ENCODE peak calls at places on chromosome 9, in four cellular contexts. R is transverse colon, E is GM12878, F is sigmoid colon. W is an unnamed sample. For H3K36me3, the result is how much of the 10 kb centered on the place peaks cover.

GRCh38 chr9:33103381-33104110 is 27.1 kb upstream of the SMU1 start:
- DNase-seq in E (no peak), R (no peak), F (no peak), W (no peak)

GRCh38 chr9:95129651-95130291 is 187.7 kb downstream of the FANCC start:
- DNase-seq in R (no peak), E (no peak), F (peak), W (no peak)

GRCh38 chr9:99368341-99369326 is 146.6 kb downstream of the SEC61B start:
- DNase-seq in R (peak), F (peak), E (peak), W (no peak)

GRCh38 chr9:101674165-101674564 is 64.3 kb downstream of the GRIN3A start:
- DNase-seq in E (no peak), F (no peak), R (no peak), W (no peak)

GRCh38 chr9:125990793-125991220 is 243.6 kb downstream of the PBX3 start:
- DNase-seq in R (no peak), F (peak), E (no peak), W (no peak)

GRCh38 chr9:104329245-104329644 is 174.8 kb upstream of the OR13F1 start:
- DNase-seq in F (no peak), R (no peak), E (no peak), W (no peak)

GRCh38 chr9:122158202-122158601 is 1.4 kb downstream of the NDUFA8 start:
- DNase-seq in F (no peak), R (peak), E (no peak), W (no peak)

GRCh38 chr9:89915187-89915586 is 310.4 kb downstream of the GADD45G start:
- DNase-seq in F (no peak), E (no peak), R (no peak), W (no peak)

GRCh38 chr9:77648458-77649108 is 461 bp upstream of the GNA14 start:
- DNase-seq in F (peak), E (no peak), R (peak), W (peak)

GRCh38 chr9:35923598-35923926 is 14.3 kb downstream of the SPAAR start:
- DNase-seq in F (no peak), E (no peak), R (no peak), W (no peak)
- TF ChIP-seq POLR2AphosphoS5 in F (no peak), E (no peak), R (no peak), W (no peak)

GRCh38 chr9:136944094-136944518 is 432 bp downstream of the FBXW5 start:
- DNase-seq in F (peak), E (no peak), R (no peak), W (peak)

GRCh38 chr9:136943291-136944093 is 1.0 kb downstream of the FBXW5 start:
- DNase-seq in F (peak), R (peak), E (no peak), W (peak)

GRCh38 chr9:136941231-136942111 is 3.1 kb downstream of the FBXW5 start:
- DNase-seq in E (no peak), R (no peak), F (no peak), W (no peak)

GRCh38 chr9:136942112-136942880 is 2.2 kb downstream of the FBXW5 start:
- DNase-seq in R (no peak), E (no peak), F (peak), W (no peak)

GRCh38 chr9:136942881-136943230 is 1.7 kb downstream of the FBXW5 start:
- DNase-seq in F (no peak), R (no peak), E (no peak), W (no peak)
- H3K36me3 ChIP-seq in F (under half), R (under half), E (under half), W (under half)

DNA sequence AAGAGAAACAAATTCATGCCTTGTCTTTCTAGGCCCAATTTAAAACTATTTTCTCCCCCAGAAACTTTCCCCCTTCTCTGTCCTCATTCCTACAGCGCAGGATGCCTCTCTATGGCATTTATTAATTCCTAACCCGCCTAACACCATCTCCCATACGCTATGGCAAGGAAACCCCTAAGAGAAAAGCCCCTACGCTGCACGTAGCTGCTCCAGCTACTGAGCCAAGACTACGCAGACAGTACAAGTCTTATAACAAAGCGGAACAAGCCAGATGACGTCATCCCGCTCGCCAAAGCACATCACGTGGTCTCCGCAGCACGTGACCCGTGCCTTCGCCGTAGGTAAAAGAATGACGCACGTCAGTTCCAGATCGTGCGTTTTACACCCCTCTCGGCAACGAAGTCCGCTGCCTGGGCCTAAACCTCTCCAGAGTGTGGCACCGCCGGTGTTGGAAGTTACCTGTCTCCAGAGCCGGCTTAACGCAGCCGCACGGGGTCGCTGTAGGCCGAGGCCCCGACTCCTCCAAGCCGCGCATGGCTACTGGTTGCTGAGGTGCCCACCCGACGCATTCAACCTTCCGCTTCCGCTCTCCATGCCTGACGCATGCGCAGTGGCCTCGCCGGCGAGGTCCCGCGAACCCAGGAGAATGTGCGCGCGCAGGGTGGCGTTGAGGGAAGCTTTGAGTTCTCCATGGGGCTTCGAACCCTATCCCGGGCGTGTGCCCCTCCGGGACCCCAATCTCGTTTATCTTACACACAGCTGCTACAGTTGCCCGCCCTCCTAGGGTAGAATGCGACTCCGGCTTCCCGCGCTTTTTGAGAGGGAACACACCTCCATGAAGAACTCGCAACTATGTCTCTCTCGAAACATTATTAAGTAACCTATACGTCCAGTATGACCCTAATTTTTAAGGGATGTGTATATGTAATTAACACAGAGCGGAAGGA is at the start of gene TRMO:
- DNase-seq in F (peak), E (peak), R (peak), W (peak)
- TF ChIP-seq EP300 in F (peak), E (peak), R (peak), W (peak)

DNA sequence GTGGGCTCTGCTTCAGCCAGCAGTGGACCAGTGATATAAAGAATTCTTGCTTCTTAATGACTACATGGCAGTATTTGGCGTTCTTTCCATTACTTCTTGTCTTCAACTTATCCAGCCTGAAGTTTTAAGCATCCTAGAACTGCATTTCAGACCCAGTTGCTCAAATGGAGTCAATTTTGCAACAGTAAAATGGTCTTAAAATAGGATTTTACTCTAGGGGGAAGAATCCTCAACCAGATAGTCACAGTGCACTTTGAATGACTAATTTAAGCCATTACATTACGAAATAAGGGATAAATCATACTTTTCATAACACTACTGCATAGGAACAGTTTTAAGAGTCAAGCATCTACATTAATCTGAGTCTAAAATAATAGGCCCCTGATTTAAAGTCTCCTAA is 1.5 kb upstream of the SMARCA2 start:
- DNase-seq in E (no peak), R (no peak), F (no peak), W (no peak)
- TF ChIP-seq POLR2AphosphoS5 in E (no peak), R (no peak), F (peak), W (no peak)

DNA sequence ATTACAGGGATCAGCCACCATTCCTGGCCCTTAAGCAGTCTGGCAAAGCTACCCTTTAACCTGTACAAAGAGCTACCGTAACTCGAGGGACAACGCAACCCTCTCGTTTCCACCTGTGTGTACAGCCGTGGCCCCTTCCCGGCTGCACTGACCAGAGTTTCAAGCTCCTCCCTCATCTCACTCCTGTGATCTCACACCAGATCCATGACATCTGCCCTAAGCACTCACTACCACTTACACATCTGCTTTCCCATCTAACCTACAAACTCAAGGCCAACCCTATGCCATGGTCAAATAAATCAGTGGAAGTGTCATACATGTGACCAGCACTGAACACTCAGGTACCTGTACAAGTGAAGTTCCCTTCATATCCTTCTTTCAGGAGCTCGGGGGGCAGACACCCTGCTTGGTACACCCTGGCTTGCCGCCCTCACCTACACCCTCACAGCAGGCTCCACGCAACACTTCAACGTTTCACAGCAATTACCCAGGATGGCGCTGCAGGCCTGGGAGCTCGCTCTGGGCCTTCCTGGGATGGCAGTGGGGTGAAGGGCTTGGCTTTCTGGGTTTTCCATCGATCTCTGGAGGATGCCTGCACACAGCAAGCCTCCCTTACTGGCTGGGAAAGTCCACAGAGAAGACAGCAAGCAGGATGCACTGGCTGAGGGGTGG is 61.7 kb downstream of the PRRT1B start:
- DNase-seq in F (no peak), E (no peak), R (no peak), W (no peak)
- H3K36me3 ChIP-seq in F (under half), E (under half), R (under half), W (half or more)

GRCh38 chr9:6272229-6272597 is 56.0 kb upstream of the TPD52L3 start:
- DNase-seq in F (no peak), E (no peak), R (no peak), W (peak)

GRCh38 chr9:6271508-6272228 is 56.1 kb downstream of the IL33 start:
- DNase-seq in F (no peak), E (no peak), R (no peak), W (no peak)

GRCh38 chr9:6270896-6271295 is 55.3 kb downstream of the IL33 start:
- DNase-seq in E (no peak), R (no peak), F (no peak), W (no peak)

GRCh38 chr9:6268830-6269397 is 53.3 kb downstream of the IL33 start:
- DNase-seq in F (no peak), E (no peak), R (peak), W (peak)
- TF ChIP-seq EP300 in F (no peak), E (no peak), R (no peak), W (no peak)

GRCh38 chr9:106581973-106582372 is 281.0 kb upstream of the ZNF462 start:
- DNase-seq in E (no peak), R (no peak), F (no peak), W (no peak)

GRCh38 chr9:106587021-106587420 is 275.9 kb upstream of the ZNF462 start:
- DNase-seq in E (no peak), F (no peak), R (no peak), W (no peak)

GRCh38 chr9:106588601-106589000 is 274.4 kb upstream of the ZNF462 start:
- DNase-seq in E (no peak), F (no peak), R (no peak), W (no peak)

DNA sequence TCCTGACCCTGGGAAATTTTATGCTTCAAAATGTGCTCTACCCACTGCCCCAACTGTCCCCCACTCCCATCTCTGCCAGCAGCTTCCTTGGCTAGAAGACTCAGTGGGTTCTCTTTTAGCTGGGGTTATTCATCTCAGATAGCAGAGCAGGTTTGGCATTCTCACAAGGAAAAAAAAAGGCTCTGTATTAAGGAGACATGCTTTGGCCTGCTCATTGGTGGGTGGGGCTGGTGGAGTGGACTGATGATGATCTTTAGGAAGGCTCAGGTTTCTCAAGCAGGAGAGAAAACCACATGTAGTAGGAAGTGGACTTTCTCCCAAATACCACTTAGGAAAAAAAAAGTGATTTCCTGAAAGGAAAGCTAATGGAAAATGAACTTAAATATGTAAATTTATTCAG is 279.2 kb upstream of the ZNF462 start:
- DNase-seq in F (no peak), E (no peak), R (no peak), W (no peak)
- TF ChIP-seq POLR2AphosphoS5 in F (no peak), E (no peak), R (no peak), W (no peak)

GRCh38 chr9:133260334-133261102 is 14.5 kb downstream of the ABO start:
- DNase-seq in F (peak), E (no peak), R (no peak), W (no peak)

GRCh38 chr9:133257398-133258053 is 17.5 kb downstream of the ABO start:
- DNase-seq in E (no peak), R (no peak), F (no peak), W (peak)

GRCh38 chr9:133256686-133257091 is 18.3 kb downstream of the ABO start:
- DNase-seq in F (no peak), R (no peak), E (no peak), W (no peak)

GRCh38 chr9:133256057-133256461 is 18.9 kb downstream of the ABO start:
- DNase-seq in E (no peak), F (peak), R (no peak), W (no peak)

DNA sequence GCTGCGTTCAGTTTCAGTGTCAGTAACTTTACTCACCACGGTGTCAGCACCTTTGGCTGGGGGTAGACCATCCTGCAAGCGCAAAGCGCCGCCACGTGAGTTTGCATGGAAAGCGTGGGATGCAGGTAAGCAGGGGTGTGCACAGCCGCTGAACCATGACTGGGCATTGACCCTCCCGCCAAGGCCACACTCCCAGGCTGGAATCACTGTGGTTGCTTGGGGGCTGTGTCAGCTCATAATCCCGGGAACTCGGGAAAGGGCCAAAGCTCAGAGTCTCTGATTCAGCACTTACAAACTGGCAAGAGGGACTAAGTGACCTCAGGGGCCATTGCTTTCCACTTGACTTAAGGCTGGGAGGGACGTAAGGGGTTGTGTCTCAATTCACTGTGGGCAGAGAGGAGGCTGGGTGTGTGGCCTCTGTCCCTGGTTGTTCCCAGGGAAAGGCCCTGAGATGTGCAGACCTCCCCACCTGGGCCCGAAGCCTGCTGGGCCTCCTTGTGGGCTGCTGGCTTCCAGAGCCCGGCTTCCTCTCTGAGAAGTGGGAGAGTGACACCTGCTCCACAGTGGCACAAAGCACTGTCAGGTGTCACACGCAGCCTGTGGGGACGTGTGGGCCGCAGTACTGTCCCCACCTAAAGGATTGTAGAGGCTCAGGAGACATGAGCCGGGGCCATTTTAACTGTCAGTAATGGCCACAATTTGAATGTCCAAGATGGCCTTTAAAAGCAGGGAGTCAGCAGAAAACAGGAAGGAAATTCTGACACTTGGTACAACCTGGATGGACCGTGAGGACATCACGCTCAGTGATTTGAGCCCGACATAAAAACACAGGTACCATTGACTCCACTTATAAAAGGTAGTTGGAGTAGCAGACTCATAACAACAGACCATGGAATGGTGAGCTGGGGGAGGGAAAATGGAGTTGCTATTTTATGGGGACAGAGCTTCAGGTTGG is 16.7 kb downstream of the ABO start:
- DNase-seq in R (no peak), F (no peak), E (no peak), W (no peak)
- H3K36me3 ChIP-seq in R (under half), F (under half), E (under half), W (under half)

DNA sequence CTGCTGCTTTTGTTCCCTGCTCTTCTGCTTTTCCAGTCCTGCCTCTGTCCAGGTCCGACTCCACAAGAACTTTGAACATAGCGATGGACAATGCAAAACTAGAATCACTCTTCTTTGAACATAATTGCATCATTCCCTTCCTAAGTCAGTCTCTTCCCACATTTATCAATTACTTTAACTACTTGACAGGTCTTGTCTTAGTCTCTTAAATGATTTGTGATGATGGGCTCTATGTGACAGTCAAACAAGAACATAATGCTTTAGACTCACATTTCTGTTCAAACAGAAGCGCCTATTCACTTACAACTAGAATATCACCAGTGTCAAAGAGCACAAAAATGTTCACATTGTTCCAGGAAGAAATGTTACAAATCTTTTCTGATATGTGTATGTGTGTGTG is 278.1 kb downstream of the SH3GL2 start:
- DNase-seq in E (no peak), F (no peak), R (no peak), W (no peak)
- TF ChIP-seq EP300 in E (no peak), F (no peak), R (no peak), W (no peak)